ENCODE peak calls at places on chromosomes 5 and 9, in four cellular contexts. One of them, this sample, is unnamed.

GRCh38 chr9:135012166-135012565 is 75.3 kb upstream of the OLFM1 start:
- DNase-seq in H1: no peak
- DNase-seq in IMR-90: no peak
- DNase-seq in H9: no peak
- DNase-seq in this sample: no peak

GRCh38 chr9:109297899-109298298 is 23.0 kb downstream of the EPB41L4B start:
- DNase-seq in H9: no peak
- DNase-seq in H1: no peak
- DNase-seq in IMR-90: peak
- DNase-seq in this sample: no peak

GRCh38 chr5:16934669-16935068 is 1.4 kb downstream of the MYO10 start:
- DNase-seq in H1: no peak
- DNase-seq in H9: no peak
- DNase-seq in IMR-90: peak
- DNase-seq in this sample: no peak

GRCh38 chr5:172939561-172939960 is 19.7 kb upstream of the RPL26L1 start:
- DNase-seq in H1: no peak
- DNase-seq in H9: no peak
- DNase-seq in IMR-90: peak
- DNase-seq in this sample: peak

GRCh38 chr9:21558627-21559401 is 76.7 kb upstream of the IFNE start:
- DNase-seq in IMR-90: peak
- DNase-seq in H9: no peak
- DNase-seq in H1: no peak
- DNase-seq in this sample: peak

GRCh38 chr5:103498800-103499199 is 63.8 kb downstream of the NUDT12 start:
- DNase-seq in H1: no peak
- DNase-seq in H9: peak
- DNase-seq in IMR-90: no peak
- DNase-seq in this sample: peak

GRCh38 chr9:5870691-5871090 is 20.0 kb upstream of the MLANA start:
- DNase-seq in IMR-90: no peak
- DNase-seq in H9: no peak
- DNase-seq in H1: no peak
- DNase-seq in this sample: no peak

GRCh38 chr5:172144291-172144815 is 43.7 kb downstream of the STK10 start:
- DNase-seq in H1: no peak
- DNase-seq in IMR-90: peak
- DNase-seq in H9: no peak
- DNase-seq in this sample: peak

GRCh38 chr9:77291714-77292113 is 114.4 kb downstream of the VPS13A start:
- DNase-seq in H9: peak
- DNase-seq in IMR-90: peak
- DNase-seq in H1: no peak
- DNase-seq in this sample: peak

GRCh38 chr9:95736891-95737522 is 138.5 kb upstream of the ERCC6L2 start:
- DNase-seq in H1: no peak
- DNase-seq in H9: no peak
- DNase-seq in IMR-90: no peak
- DNase-seq in this sample: no peak

GRCh38 chr9:114799441-114799840 is 6.4 kb downstream of the TNFSF15 start:
- DNase-seq in H1: peak
- DNase-seq in IMR-90: no peak
- DNase-seq in H9: peak
- DNase-seq in this sample: peak

GRCh38 chr5:142511318-142511717 is 174.6 kb downstream of the FGF1 start:
- DNase-seq in H1: no peak
- DNase-seq in IMR-90: no peak
- DNase-seq in H9: no peak
- DNase-seq in this sample: no peak

GRCh38 chr5:142512680-142513042 is 173.2 kb downstream of the FGF1 start:
- DNase-seq in H1: no peak
- DNase-seq in IMR-90: peak
- DNase-seq in H9: no peak
- DNase-seq in this sample: peak

GRCh38 chr5:142514196-142514595 is 171.7 kb downstream of the FGF1 start:
- DNase-seq in H1: no peak
- DNase-seq in H9: no peak
- DNase-seq in IMR-90: no peak
- DNase-seq in this sample: no peak

GRCh38 chr5:142515036-142515435 is 170.9 kb downstream of the FGF1 start:
- DNase-seq in H1: no peak
- DNase-seq in IMR-90: no peak
- DNase-seq in H9: no peak
- DNase-seq in this sample: no peak

GRCh38 chr5:142512041-142512679 is 173.7 kb downstream of the FGF1 start:
- DNase-seq in H9: no peak
- DNase-seq in H1: no peak
- DNase-seq in IMR-90: peak
- DNase-seq in this sample: no peak
- H4K5ac ChIP-seq in H9: no peak
- H4K5ac ChIP-seq in H1: no peak
- H4K5ac ChIP-seq in IMR-90: no peak
- H4K5ac ChIP-seq in this sample: no peak

GRCh38 chr5:134463991-134464760 is 52.5 kb upstream of the CDKN2AIPNL start:
- DNase-seq in IMR-90: peak
- DNase-seq in H9: no peak
- DNase-seq in H1: no peak
- DNase-seq in this sample: no peak

GRCh38 chr5:134463176-134463720 is 51.6 kb upstream of the CDKN2AIPNL start:
- DNase-seq in H1: no peak
- DNase-seq in IMR-90: no peak
- DNase-seq in H9: no peak
- DNase-seq in this sample: no peak

GRCh38 chr5:134466241-134467069 is 54.8 kb upstream of the CDKN2AIPNL start:
- DNase-seq in H9: peak
- DNase-seq in H1: peak
- DNase-seq in IMR-90: peak
- DNase-seq in this sample: peak

GRCh38 chr5:134465856-134466240 is 54.2 kb upstream of the CDKN2AIPNL start:
- DNase-seq in IMR-90: peak
- DNase-seq in H1: peak
- DNase-seq in H9: peak
- DNase-seq in this sample: peak

GRCh38 chr5:134464988-134465855 is 53.5 kb upstream of the CDKN2AIPNL start:
- DNase-seq in H1: no peak
- DNase-seq in IMR-90: no peak
- DNase-seq in H9: no peak
- DNase-seq in this sample: no peak
- H2BK120ac ChIP-seq in H1: no peak
- H2BK120ac ChIP-seq in IMR-90: no peak
- H2BK120ac ChIP-seq in H9: no peak
- H2BK120ac ChIP-seq in this sample: no peak

DNA sequence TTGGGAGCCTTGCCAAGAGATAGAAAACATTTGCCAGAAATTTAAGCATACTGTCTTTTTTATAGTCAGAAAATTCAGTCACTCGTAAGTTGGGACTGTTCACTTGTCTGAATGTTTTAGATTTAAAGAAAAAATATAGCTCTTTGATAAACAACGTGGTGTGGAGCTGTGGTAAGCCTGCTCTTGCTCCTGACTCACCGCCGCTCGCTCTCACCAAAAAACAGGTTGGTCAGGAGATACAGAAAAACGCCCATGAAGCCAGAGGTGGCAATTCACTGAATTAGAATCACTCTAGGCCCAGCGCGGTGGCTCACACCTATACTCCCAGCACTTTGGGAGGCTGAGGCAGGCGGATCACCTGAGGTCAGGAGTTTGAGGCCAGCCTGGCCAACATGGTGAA is 6.2 kb downstream of the LNPEP start:
- DNase-seq in H9: no peak
- DNase-seq in IMR-90: no peak
- DNase-seq in H1: no peak
- DNase-seq in this sample: no peak
- H2AK5ac ChIP-seq in H9: no peak
- H2AK5ac ChIP-seq in IMR-90: peak
- H2AK5ac ChIP-seq in H1: no peak
- H2AK5ac ChIP-seq in this sample: no peak

GRCh38 chr5:89695371-89695770 is 714.2 kb downstream of the CETN3 start:
- DNase-seq in H1: no peak
- DNase-seq in IMR-90: no peak
- DNase-seq in H9: no peak
- DNase-seq in this sample: peak
- H4K5ac ChIP-seq in H1: no peak
- H4K5ac ChIP-seq in IMR-90: no peak
- H4K5ac ChIP-seq in H9: no peak
- H4K5ac ChIP-seq in this sample: no peak

DNA sequence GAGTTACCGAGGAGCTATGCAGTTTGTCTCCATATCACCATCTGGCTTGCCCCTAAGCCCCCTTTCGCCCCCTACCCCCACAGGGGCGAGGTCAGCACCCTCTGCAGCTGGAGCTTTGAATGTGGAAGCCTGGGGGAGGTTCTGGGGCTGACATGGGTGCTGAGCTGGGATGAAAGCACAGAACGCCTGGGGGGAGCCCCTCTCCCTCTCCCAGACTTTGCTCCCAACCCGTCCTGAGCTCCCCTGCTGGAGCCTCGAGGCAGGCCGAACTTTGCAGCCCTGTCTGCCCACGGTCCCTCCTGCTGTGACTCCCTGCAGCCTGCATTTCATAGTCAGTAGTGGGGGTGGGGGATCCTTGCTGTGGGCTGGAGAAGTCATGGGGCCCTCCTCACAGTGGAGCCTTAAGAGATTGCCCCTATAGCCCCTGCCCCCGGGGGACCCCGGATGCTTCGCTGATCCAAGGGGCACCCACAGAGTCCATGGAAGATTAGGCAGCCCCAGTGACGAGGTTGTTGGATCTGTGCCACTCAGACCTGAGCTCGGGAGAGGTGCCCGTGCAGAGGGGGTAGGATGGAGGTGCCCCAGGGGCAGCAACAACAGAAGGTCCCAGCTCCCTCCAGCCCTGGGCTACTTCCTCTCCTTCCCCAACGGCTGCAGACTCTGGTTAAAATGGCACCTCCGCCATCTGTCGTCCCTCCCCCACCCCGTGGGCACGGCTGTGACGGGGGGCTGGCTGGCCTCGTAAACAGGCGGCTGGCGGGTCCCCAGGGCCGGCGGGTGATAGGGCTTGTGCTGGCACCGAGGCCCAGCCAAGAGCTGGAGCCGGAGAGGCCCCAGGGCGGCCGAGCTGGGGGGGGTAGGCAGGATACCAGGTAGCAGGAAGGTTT is 162.0 kb downstream of the C9orf50 start:
- DNase-seq in IMR-90: no peak
- DNase-seq in H1: no peak
- DNase-seq in H9: no peak
- DNase-seq in this sample: peak
- H2BK120ac ChIP-seq in IMR-90: peak
- H2BK120ac ChIP-seq in H1: peak
- H2BK120ac ChIP-seq in H9: no peak
- H2BK120ac ChIP-seq in this sample: peak

GRCh38 chr5:39451293-39451692 is 26.5 kb upstream of the DAB2 start:
- DNase-seq in IMR-90: no peak
- DNase-seq in H1: no peak
- DNase-seq in H9: no peak
- DNase-seq in this sample: no peak
- H2AK5ac ChIP-seq in IMR-90: no peak
- H2AK5ac ChIP-seq in H1: no peak
- H2AK5ac ChIP-seq in H9: no peak
- H2AK5ac ChIP-seq in this sample: no peak

GRCh38 chr5:73201547-73202513 is 28.8 kb downstream of the TMEM174 start:
- DNase-seq in IMR-90: peak
- DNase-seq in H1: peak
- DNase-seq in H9: peak
- DNase-seq in this sample: peak
- H4K5ac ChIP-seq in IMR-90: no peak
- H4K5ac ChIP-seq in H1: no peak
- H4K5ac ChIP-seq in H9: no peak
- H4K5ac ChIP-seq in this sample: no peak

This sample was measured in mesendoderm.